ENCODE peak calls at places on chromosomes 11 and 22, in ten cellular contexts. V, D, C, H, I, U, Q, Y, F and G are unnamed samples.

GRCh38 chr22:24418786-24419479 is 8.5 kb upstream of the ADORA2A start:
- DNase-seq in C (no peak), F (no peak), U (no peak), D (no peak), Y (no peak), V (no peak), I (no peak), H (no peak), Q (no peak), G (no peak)

GRCh38 chr11:23778971-23779370 is 717.9 kb upstream of the LUZP2 start:
- DNase-seq in I (peak; percentile 75), Q (peak; percentile 32), F (no peak), D (no peak), Y (no peak), C (no peak), U (peak; percentile 51), V (no peak), H (no peak), G (no peak)

GRCh38 chr11:128512478-128513127 is 74.8 kb downstream of the ETS1 start:
- DNase-seq in D (no peak), I (no peak), H (no peak), F (no peak), V (no peak), C (no peak), Q (no peak), Y (no peak), U (no peak), G (no peak)

GRCh38 chr11:9078113-9079041 is 13.0 kb downstream of the SCUBE2 start:
- DNase-seq in Y (no peak), Q (peak; percentile 34), D (no peak), C (no peak), H (no peak), U (no peak), V (no peak), I (no peak), F (peak; percentile 10), G (no peak)

GRCh38 chr11:64055077-64055476 is 19.3 kb downstream of the FLRT1 start:
- DNase-seq in D (no peak), Y (no peak), H (peak; percentile 27), C (no peak), F (no peak), I (no peak), U (no peak), V (no peak), Q (no peak), G (no peak)

GRCh38 chr11:36156486-36157150 is 132.6 kb downstream of the COMMD9 start:
- DNase-seq in Q (peak; percentile 36), F (no peak), V (no peak), C (peak; percentile 74), Y (no peak), H (no peak), I (no peak), D (peak; percentile 39), U (no peak), G (no peak)

GRCh38 chr11:1759151-1759850 is 4.4 kb downstream of the CTSD start:
- DNase-seq in H (no peak), U (no peak), C (no peak), I (no peak), V (no peak), D (no peak), Y (no peak), Q (no peak), F (no peak), G (no peak)

GRCh38 chr11:120302001-120302805 is 22.9 kb upstream of the TLCD5 start:
- DNase-seq in F (no peak), C (peak; percentile 76), H (no peak), U (no peak), D (no peak), I (no peak), Y (no peak), V (peak; percentile 96), Q (no peak), G (no peak)

DNA sequence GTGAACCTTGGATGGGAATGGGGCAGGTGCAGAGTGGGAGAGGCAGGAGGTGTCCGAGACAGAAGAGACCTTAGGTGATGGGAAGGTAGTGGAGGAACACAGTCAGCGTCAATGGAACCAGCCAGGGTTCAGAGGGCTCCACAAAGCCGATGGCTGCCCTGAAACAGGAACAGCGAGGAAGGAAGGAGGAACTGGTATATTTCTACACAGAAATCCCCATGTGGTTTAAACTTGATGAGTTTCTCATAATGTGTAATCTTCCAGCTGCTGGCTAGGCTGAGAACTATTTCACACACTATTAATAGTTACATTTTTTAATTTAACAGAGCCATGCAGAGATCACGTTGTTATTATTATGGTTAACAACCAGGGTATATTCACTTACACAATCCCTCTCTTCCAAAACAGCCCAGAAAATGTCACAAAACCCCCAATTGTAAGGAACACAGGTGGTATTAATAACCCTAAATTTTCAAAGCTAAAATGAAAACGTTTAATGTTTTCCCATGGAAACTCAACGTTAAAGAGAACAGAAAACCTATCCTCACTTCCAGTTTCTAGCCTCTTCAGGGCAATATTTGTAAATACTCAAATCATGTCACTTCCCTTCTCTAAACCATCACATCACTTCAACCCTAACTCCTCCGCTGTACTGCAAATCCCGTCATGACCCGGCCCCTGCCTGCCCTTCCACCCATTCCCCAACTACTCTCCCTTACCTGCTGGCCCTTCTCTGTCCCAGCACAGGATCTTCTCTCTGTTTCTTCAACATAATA is 74.5 kb upstream of the ARFGAP3 start:
- DNase-seq in U (no peak), F (no peak), I (no peak), D (peak; percentile 40), H (no peak), C (no peak), V (no peak), Q (peak; percentile 18), Y (no peak), G (peak; percentile 83)
- H3K4me3 ChIP-seq in U (no peak overlapping the region), F (no peak overlapping the region), I (no peak overlapping the region), D (no peak overlapping the region), H (no peak overlapping the region), C (no peak overlapping the region), V (no peak overlapping the region), Q (no peak overlapping the region), Y (no peak overlapping the region), G (peak overlapping the region; percentile 51)

DNA sequence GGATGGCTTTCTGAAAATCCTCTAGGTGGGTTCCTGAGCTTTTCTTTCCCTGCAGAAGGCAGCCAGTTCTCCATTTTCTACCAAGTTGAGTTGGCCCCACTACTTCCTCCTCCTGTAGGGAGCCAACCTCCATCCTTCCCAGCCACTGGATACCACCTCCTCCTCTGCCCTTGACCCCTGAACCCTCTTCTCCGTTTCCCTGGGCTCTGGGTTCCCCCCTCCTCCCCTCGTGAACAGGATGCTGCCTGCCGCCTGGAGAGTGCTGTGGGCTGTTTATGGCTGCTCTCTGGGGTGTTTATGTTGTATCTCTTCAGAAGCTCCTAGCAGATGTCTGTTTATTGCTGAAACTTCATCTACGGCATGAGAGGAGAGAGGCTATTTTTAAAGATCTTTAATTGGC is 8.6 kb downstream of the MICAL2 start:
- DNase-seq in Y (no peak), H (no peak), C (no peak), I (no peak), D (no peak), F (no peak), V (no peak), Q (peak; percentile 46), U (no peak), G (no peak)
- TF ChIP-seq CTCF in Y (no peak), H (no peak), C (no peak), I (no peak), D (peak; percentile 22), F (peak; percentile 50), V (no peak), Q (peak; percentile 23), U (no peak), G (no peak)

GRCh38 chr22:21032037-21032842 is at the start of gene SLC7A4:
- DNase-seq in D (no peak), C (no peak), H (peak; percentile 35), U (no peak), Y (no peak), Q (no peak), V (no peak), I (no peak), F (no peak), G (no peak)

GRCh38 chr22:21032843-21033688 is 705 bp upstream of the SLC7A4 start:
- DNase-seq in V (no peak), F (no peak), C (no peak), H (no peak), D (no peak), Y (no peak), U (no peak), I (no peak), Q (no peak), G (no peak)

GRCh38 chr22:21030621-21031544 is 1.5 kb downstream of the SLC7A4 start:
- DNase-seq in D (no peak), I (no peak), Q (no peak), C (no peak), V (no peak), F (no peak), U (no peak), Y (no peak), H (no peak), G (no peak)

GRCh38 chr22:21030032-21030431 is 2.3 kb downstream of the SLC7A4 start:
- DNase-seq in Y (no peak), D (no peak), F (no peak), H (no peak), U (no peak), C (no peak), Q (no peak), V (no peak), I (no peak), G (no peak)

GRCh38 chr22:21031545-21032036 is 770 bp downstream of the SLC7A4 start:
- DNase-seq in U (no peak), H (no peak), I (no peak), C (no peak), D (no peak), V (no peak), Y (no peak), Q (no peak), F (no peak), G (no peak)
- H3K4me3 ChIP-seq in U (no peak overlapping the region), H (no peak overlapping the region), I (no peak overlapping the region), C (no peak overlapping the region), D (no peak overlapping the region), V (peak overlapping the region; percentile 33), Y (no peak overlapping the region), Q (no peak overlapping the region), F (no peak overlapping the region), G (no peak overlapping the region)

GRCh38 chr11:123406441-123407123 is 23.5 kb upstream of the GRAMD1B start:
- DNase-seq in F (no peak), C (no peak), U (no peak), V (no peak), Y (no peak), H (no peak), I (no peak), Q (no peak), D (no peak), G (peak; percentile 51)

GRCh38 chr11:123408619-123409455 is 21.2 kb upstream of the GRAMD1B start:
- DNase-seq in D (no peak), H (no peak), V (no peak), Y (no peak), F (no peak), C (no peak), I (no peak), Q (no peak), U (no peak), G (no peak)

GRCh38 chr11:123407996-123408597 is 22.0 kb upstream of the GRAMD1B start:
- DNase-seq in C (no peak), D (no peak), Q (no peak), U (no peak), H (no peak), V (no peak), F (no peak), I (no peak), Y (no peak), G (no peak)

GRCh38 chr11:123409456-123409801 is 20.6 kb upstream of the GRAMD1B start:
- DNase-seq in C (no peak), Q (no peak), H (no peak), F (no peak), U (no peak), Y (no peak), I (no peak), V (no peak), D (no peak), G (peak; percentile 41)

GRCh38 chr11:123407124-123407995 is 22.7 kb upstream of the GRAMD1B start:
- DNase-seq in F (peak; percentile 29), I (peak; percentile 47), D (peak; percentile 80), H (peak; percentile 88), C (peak; percentile 81), U (peak; percentile 71), Q (peak; percentile 78), Y (no peak), V (peak; percentile 68), G (peak; percentile 85)
- TF ChIP-seq CTCF in F (peak; percentile 78), I (peak; percentile 69), D (peak; percentile 72), H (peak; percentile 80), C (peak; percentile 84), U (peak; percentile 79), Q (peak; percentile 76), Y (peak; percentile 74), V (peak; percentile 72), G (peak; percentile 81)